ENCODE peak calls at places on chromosomes 1 and 21, in nine cellular contexts. W is epithelial cell of esophagus; Q is HCEC 1CT; I is activated T-cell treated with anti-CD3 and anti-CD28 coated beads for 4 hours; G is foreskin fibroblast; C is stimulated activated CD4-positive, alpha-beta T cell treated with anti-CD3 and anti-CD28 coated beads, Interleukin-2, amount 100 ng/mL, for 4 hours; F is activated T-helper 1 cell treated with Interleukin-2 at 50 U/mL for 16 hours; O is foreskin keratinocyte; V is stimulated activated CD8-positive, alpha-beta memory T cell treated with anti-CD3 and anti-CD28 coated beads, Interleukin-7, amount 100 ng/mL, for 4 hours. Z is an unnamed sample.

GRCh38 chr1:75542818-75543570 is 67.9 kb downstream of the SLC44A5 start:
- DNase-seq in W (no peak), Q (no peak), I (no peak), G (no peak), C (no peak), F (no peak), O (no peak), V (no peak), Z (no peak)

GRCh38 chr1:50419907-50420248 is 3.4 kb downstream of the DMRTA2 start:
- DNase-seq in W (no peak), Q (no peak), I (no peak), G (no peak), C (no peak), F (no peak), O (no peak), V (no peak), Z (no peak)

GRCh38 chr1:227725036-227725435 is 10.1 kb downstream of the JMJD4 start:
- DNase-seq in W (no peak), Q (no peak), I (no peak), G (no peak), C (no peak), F (no peak), O (no peak), V (no peak), Z (no peak)

GRCh38 chr1:50564417-50564816 is 141.2 kb upstream of the DMRTA2 start:
- DNase-seq in W (no peak), Q (no peak), I (no peak), G (no peak), C (no peak), F (no peak), O (no peak), V (no peak), Z (no peak)

GRCh38 chr1:98323396-98323795 is 338.1 kb upstream of the SNX7 start:
- DNase-seq in W (peak), Q (peak), I (no peak), G (peak), C (no peak), F (no peak), O (peak), V (no peak), Z (peak)

GRCh38 chr1:145891587-145892485 is 6.2 kb upstream of the ANKRD35 start:
- DNase-seq in W (peak), Q (peak), I (peak), G (peak), C (peak), F (peak), O (peak), V (peak), Z (peak)

GRCh38 chr1:9615316-9616063 is 26.8 kb downstream of the TMEM201 start:
- DNase-seq in W (peak), Q (peak), I (peak), G (peak), C (no peak), F (peak), O (peak), V (no peak), Z (no peak)

GRCh38 chr1:230144765-230145504 is 77.9 kb downstream of the GALNT2 start:
- DNase-seq in W (no peak), Q (no peak), I (no peak), G (no peak), C (no peak), F (no peak), O (no peak), V (no peak), Z (no peak)

GRCh38 chr1:215744419-215744818 is 177.3 kb downstream of the KCTD3 start:
- DNase-seq in W (no peak), Q (peak), I (no peak), G (no peak), C (no peak), F (no peak), O (no peak), V (no peak), Z (no peak)

GRCh38 chr1:247112479-247112781 is 8.3 kb upstream of the ZNF669 start:
- DNase-seq in W (no peak), Q (no peak), I (no peak), G (no peak), C (no peak), F (no peak), O (no peak), V (no peak), Z (no peak)

GRCh38 chr1:24770891-24771290 is 25.6 kb downstream of the CLIC4 start:
- DNase-seq in W (no peak), Q (peak), I (no peak), G (no peak), C (no peak), F (no peak), O (no peak), V (no peak), Z (no peak)

GRCh38 chr1:59329412-59330053 is 32.6 kb downstream of the FGGY start:
- DNase-seq in W (peak), Q (no peak), I (no peak), G (no peak), C (no peak), F (no peak), O (peak), V (no peak), Z (no peak)

GRCh38 chr1:150066838-150067183 is 765 bp upstream of the VPS45 start:
- DNase-seq in W (no peak), Q (no peak), I (peak), G (no peak), C (peak), F (peak), O (no peak), V (no peak), Z (no peak)

GRCh38 chr1:184493987-184494388 is 107.2 kb downstream of the C1orf21 start:
- DNase-seq in W (no peak), Q (no peak), I (no peak), G (no peak), C (no peak), F (no peak), O (no peak), V (no peak), Z (no peak)

GRCh38 chr21:43973634-43973955 is 38.5 kb upstream of the TRAPPC10 start:
- DNase-seq in W (no peak), Q (no peak), I (no peak), G (no peak), C (no peak), F (no peak), O (no peak), V (no peak), Z (no peak)

GRCh38 chr1:193592325-193592724 is 405.9 kb upstream of the B3GALT2 start:
- DNase-seq in W (no peak), Q (no peak), I (no peak), G (no peak), C (no peak), F (no peak), O (no peak), V (no peak), Z (no peak)

GRCh38 chr1:201276891-201277290 is 6.4 kb upstream of the PKP1 start:
- DNase-seq in W (peak), Q (no peak), I (no peak), G (no peak), C (no peak), F (no peak), O (no peak), V (no peak), Z (no peak)

GRCh38 chr1:168408531-168409242 is 128.0 kb downstream of the TBX19 start:
- DNase-seq in W (peak), Q (peak), I (peak), G (peak), C (peak), F (peak), O (peak), V (peak), Z (no peak)

GRCh38 chr1:151934048-151934493 is 24.8 kb upstream of the THEM4 start:
- DNase-seq in W (peak), Q (peak), I (peak), G (no peak), C (peak), F (peak), O (peak), V (peak), Z (no peak)

Z was measured in fibroblast of the conjunctiva.